ENCODE peak calls at places on chromosome 4, in four cellular contexts. G is thoracic aorta, I is MM.1S, T is WERI-Rb-1. H is an unnamed sample.

GRCh38 chr4:76784237-76784636 is 113.7 kb downstream of the SOWAHB start:
- DNase-seq in G (no peak), I (no peak), T (peak; percentile 16), H (no peak)

GRCh38 chr4:158428242-158428641 is 93.4 kb upstream of the RXFP1 start:
- DNase-seq in G (no peak), I (no peak), T (no peak), H (no peak)

GRCh38 chr4:73911746-73912145 is 42.6 kb downstream of the CXCL1 start:
- DNase-seq in G (no peak), I (no peak), T (no peak), H (no peak)

GRCh38 chr4:140851032-140851636 is 94.9 kb upstream of the TBC1D9 start:
- DNase-seq in G (no peak), I (peak; percentile 64), T (peak; percentile 51), H (no peak)

GRCh38 chr4:14920237-14920636 is 82.0 kb upstream of the CPEB2 start:
- DNase-seq in G (no peak), I (no peak), T (peak; percentile 40), H (no peak)

GRCh38 chr4:145276044-145276443 is 95.7 kb upstream of the OTUD4 start:
- DNase-seq in G (no peak), I (no peak), T (no peak), H (no peak)

GRCh38 chr4:157447195-157447594 is 226.7 kb downstream of the GRIA2 start:
- DNase-seq in G (no peak), I (no peak), T (no peak), H (no peak)

GRCh38 chr4:158327525-158327924 is 117.2 kb downstream of the TMEM144 start:
- DNase-seq in G (no peak), I (no peak), T (no peak), H (no peak)

GRCh38 chr4:125951275-125951887 is 636.6 kb downstream of the FAT4 start:
- DNase-seq in G (no peak), I (no peak), T (no peak), H (peak; percentile 33)

GRCh38 chr4:84441758-84442377 is 57.2 kb downstream of the NKX6-1 start:
- DNase-seq in G (no peak), I (no peak), T (no peak), H (no peak)

GRCh38 chr4:41216294-41217019 is 2.1 kb upstream of the APBB2 start:
- DNase-seq in G (no peak), I (peak; percentile 72), T (peak; percentile 94), H (no peak)
- TF ChIP-seq CTCF in G (peak; percentile 39), I (peak; percentile 33), T (peak; percentile 47), H (peak; percentile 28)

DNA sequence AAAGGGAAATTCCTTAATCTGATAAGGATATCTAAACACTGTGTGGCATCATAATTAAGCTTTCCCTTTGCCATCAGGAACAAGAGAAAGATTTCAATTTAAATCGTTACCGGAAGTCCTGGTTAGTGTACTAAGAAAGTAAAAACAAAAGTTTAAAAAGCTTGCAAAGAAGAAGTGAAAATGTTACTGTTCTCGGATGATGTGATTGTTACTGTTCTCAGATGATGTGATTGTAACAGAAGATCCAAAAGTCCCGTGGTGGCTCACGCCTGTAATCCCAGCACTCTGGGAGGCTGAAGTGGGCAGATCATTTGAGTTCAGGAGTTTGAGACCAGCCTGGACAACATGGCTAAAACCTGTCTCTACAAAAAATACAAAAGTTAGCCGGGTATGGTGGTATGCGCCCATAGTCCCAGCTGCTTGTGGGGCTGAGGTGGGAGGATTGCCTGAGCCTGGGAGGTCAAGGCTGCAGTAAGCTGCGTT is 62.5 kb downstream of the RGS12 start:
- DNase-seq in G (no peak), I (no peak), T (no peak), H (no peak)
- H3K4me3 ChIP-seq in G (no peak overlapping the region), I (no peak overlapping the region), T (no peak overlapping the region), H (no peak overlapping the region)

DNA sequence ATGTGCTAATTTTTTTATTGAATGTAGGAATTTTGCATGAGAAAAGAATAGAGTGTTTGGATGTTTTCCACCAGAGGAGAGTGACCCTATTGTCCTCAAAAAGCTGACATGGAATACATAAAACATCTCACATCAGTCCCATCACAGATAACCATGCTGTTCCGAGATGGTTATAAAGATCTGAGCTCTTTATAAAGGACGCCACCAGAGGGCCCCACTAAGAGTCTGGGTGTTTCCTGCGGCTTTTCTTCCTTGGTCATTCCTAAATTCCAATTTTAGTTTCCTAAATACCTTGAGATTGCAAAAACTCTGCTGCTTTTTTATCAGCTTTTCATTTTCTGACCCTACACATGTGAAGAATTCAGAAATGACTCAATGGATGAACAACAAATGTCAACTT is 504.5 kb upstream of the FRG1 start:
- DNase-seq in G (no peak), I (no peak), T (no peak), H (no peak)
- TF ChIP-seq CTCF in G (no peak), I (peak; percentile 29), T (peak; percentile 47), H (no peak)

GRCh38 chr4:133151301-133151680 is 2.2 kb downstream of the PCDH10 start:
- DNase-seq in G (no peak), I (no peak), T (peak; percentile 66), H (no peak)

GRCh38 chr4:133148690-133149363 is at the start of gene PCDH10:
- DNase-seq in G (peak; percentile 77), I (peak; percentile 91), T (peak; percentile 98), H (peak; percentile 40)

GRCh38 chr4:133149364-133149695 is 236 bp downstream of the PCDH10 start:
- DNase-seq in G (no peak), I (no peak), T (no peak), H (no peak)

GRCh38 chr4:133150643-133151300 is 1.7 kb downstream of the PCDH10 start:
- DNase-seq in G (no peak), I (no peak), T (peak; percentile 49), H (no peak)

GRCh38 chr4:133149932-133150642 is 993 bp downstream of the PCDH10 start:
- DNase-seq in G (no peak), I (no peak), T (no peak), H (no peak)
- H3K4me3 ChIP-seq in G (peak overlapping the region; percentile 80), I (no peak overlapping the region), T (peak overlapping the region; percentile 66), H (no peak overlapping the region)

GRCh38 chr4:1015746-1016145 is 4.3 kb downstream of the FGFRL1 start:
- DNase-seq in G (no peak), I (no peak), T (no peak), H (no peak)

GRCh38 chr4:1017211-1017610 is 5.8 kb downstream of the FGFRL1 start:
- DNase-seq in G (no peak), I (no peak), T (no peak), H (no peak)

GRCh38 chr4:1013225-1014073 is 2.0 kb downstream of the FGFRL1 start:
- DNase-seq in G (no peak), I (no peak), T (no peak), H (no peak)

GRCh38 chr4:1014395-1015167 is 3.2 kb downstream of the FGFRL1 start:
- DNase-seq in G (no peak), I (no peak), T (no peak), H (no peak)

DNA sequence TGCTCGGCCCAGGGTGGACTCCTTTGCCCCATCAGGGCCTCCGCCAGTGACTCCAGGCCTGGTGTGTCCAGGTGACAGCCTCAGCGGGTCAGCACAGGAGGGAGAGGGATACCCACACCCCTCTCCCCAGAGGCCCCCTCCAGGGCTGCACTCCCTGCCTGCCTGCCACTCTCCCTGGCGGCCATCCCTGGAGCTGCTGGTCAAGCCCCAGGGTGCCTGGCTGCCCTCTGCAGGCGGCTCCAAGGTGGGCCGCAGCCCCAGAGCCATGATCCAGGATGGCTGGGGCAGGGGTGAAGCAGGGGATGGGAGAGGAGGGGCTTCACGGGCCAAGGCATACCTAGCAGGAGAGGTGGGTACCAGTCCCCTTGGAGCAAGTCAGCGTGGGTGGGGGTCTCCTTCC is 3.8 kb downstream of the FGFRL1 start:
- DNase-seq in G (no peak), I (no peak), T (no peak), H (no peak)
- TF ChIP-seq CTCF in G (no peak), I (no peak), T (no peak), H (no peak)

DNA sequence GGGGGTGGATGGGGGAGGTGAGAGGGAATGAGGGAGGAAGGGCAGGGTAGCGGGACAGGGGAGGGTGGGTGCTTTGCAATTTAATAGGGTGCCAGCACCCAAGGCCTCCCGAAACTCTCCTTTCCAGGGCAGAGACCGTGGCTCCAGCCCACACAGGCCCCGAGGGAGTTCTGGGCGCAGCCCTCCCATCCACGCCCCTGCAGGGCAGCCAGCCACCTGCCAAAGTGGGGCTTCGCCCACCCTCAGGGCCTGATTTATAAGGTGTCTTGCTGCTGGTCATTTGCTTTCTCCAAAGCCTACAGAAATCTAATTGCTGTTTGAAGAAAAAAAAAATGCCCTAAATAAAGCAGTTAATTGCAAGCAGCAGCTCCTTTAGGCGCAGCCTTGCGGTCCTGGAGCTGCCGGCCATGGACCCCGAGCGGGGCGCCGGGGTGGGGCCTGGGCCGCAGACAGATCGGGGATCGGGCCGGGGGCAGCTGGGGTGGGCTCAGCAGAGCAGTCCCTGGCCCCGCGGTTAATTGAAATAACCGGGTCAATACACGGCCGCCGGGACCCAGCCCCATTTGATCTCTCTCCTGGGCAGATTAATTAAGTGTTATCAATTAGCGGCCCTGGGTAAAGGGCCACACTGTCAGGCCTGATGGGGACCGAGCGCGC is 106.0 kb upstream of the NKX1-1 start:
- DNase-seq in G (no peak), I (no peak), T (no peak), H (no peak)
- H3K4me3 ChIP-seq in G (no peak overlapping the region), I (no peak overlapping the region), T (no peak overlapping the region), H (no peak overlapping the region)

GRCh38 chr4:168076989-168077725 is 15.2 kb upstream of the ANXA10 start:
- DNase-seq in G (no peak), I (peak; percentile 62), T (peak; percentile 75), H (peak; percentile 39)
- TF ChIP-seq CTCF in G (peak; percentile 59), I (peak; percentile 94), T (peak; percentile 92), H (peak; percentile 95)

GRCh38 chr4:87017580-87018061 is 82.8 kb downstream of the AFF1 start:
- DNase-seq in G (no peak), I (no peak), T (no peak), H (peak; percentile 64)
- H3K4me3 ChIP-seq in G (no peak overlapping the region), I (no peak overlapping the region), T (no peak overlapping the region), H (no peak overlapping the region)

H was measured in AG09309.